ENCODE peak calls at places on chromosomes 5 and 9, in seven cellular contexts. I is cerebellum; N is colonic mucosa; C is CD8-positive, alpha-beta T cell; R is stromal cell of bone marrow; Q is adipocyte; H is AG04450. Z is an unnamed sample.
A peak's percentile ranks its signal among the peaks of the same experiment; 100 is the strongest.

GRCh38 chr9:121284733-121285451 is 16.9 kb downstream of the GSN start:
- DNase-seq in I (no peak), N (no peak), C (no peak), R (no peak), Q (no peak), H (no peak), Z (peak; percentile 25)

GRCh38 chr5:68884144-68884754 is 209.6 kb upstream of the SLC30A5 start:
- DNase-seq in I (no peak), N (no peak), C (no peak), R (no peak), Q (no peak), H (no peak), Z (no peak)

GRCh38 chr9:115456515-115456914 is 338.6 kb upstream of the TNC start:
- DNase-seq in I (no peak), N (no peak), C (no peak), R (peak; percentile 78), Q (peak; percentile 79), H (peak; percentile 18), Z (no peak)

GRCh38 chr5:37889612-37890317 is 49.9 kb upstream of the GDNF start:
- DNase-seq in I (no peak), N (no peak), C (no peak), R (peak; percentile 49), Q (peak; percentile 62), H (peak; percentile 64), Z (no peak)

GRCh38 chr5:135724475-135725065 is 109.9 kb upstream of the SLC25A48 start:
- DNase-seq in I (no peak), N (no peak), C (no peak), R (no peak), Q (no peak), H (no peak), Z (no peak)

GRCh38 chr9:106443520-106443919 is 419.4 kb upstream of the ZNF462 start:
- DNase-seq in I (no peak), N (no peak), C (no peak), R (no peak), Q (no peak), H (no peak), Z (no peak)

GRCh38 chr5:1801061-1801953 is at the start of gene NDUFS6:
- DNase-seq in I (peak; percentile 83), N (peak; percentile 85), C (peak; percentile 74), R (no peak), Q (peak; percentile 80), H (no peak), Z (peak; percentile 90)

GRCh38 chr5:147393866-147394265 is 116.0 kb downstream of the DPYSL3 start:
- DNase-seq in I (no peak), N (no peak), C (no peak), R (no peak), Q (no peak), H (no peak), Z (no peak)

GRCh38 chr5:149005077-149005892 is 57.6 kb downstream of the SH3TC2 start:
- DNase-seq in I (no peak), N (peak; percentile 25), C (no peak), R (no peak), Q (peak; percentile 85), H (no peak), Z (no peak)

GRCh38 chr5:53335115-53335514 is 145.3 kb upstream of the FST start:
- DNase-seq in I (no peak), N (no peak), C (no peak), R (no peak), Q (no peak), H (no peak), Z (no peak)

GRCh38 chr5:104937591-104937990 is 1375.0 kb upstream of the NUDT12 start:
- DNase-seq in I (no peak), N (no peak), C (no peak), R (no peak), Q (peak; percentile 59), H (no peak), Z (no peak)

GRCh38 chr5:40689442-40689841 is 9.7 kb downstream of the PTGER4 start:
- DNase-seq in I (no peak), N (peak; percentile 37), C (no peak), R (peak; percentile 96), Q (peak; percentile 94), H (peak; percentile 83), Z (peak; percentile 57)

GRCh38 chr5:72178910-72179815 is 71.9 kb downstream of the MAP1B start:
- DNase-seq in I (no peak), N (peak; percentile 27), C (no peak), R (peak; percentile 86), Q (peak; percentile 90), H (peak; percentile 74), Z (no peak)